ENCODE peak calls at places on chromosomes 11 and 22, in five cellular contexts. Z is GM23248, F is astrocyte, T is MM.1S, J is GM23338. U is an unnamed sample.

GRCh38 chr11:57399928-57400578 is 9.6 kb upstream of the PRG2 start:
- DNase-seq in F (no peak), Z (no peak), J (no peak), T (no peak), U (no peak)

GRCh38 chr11:69356703-69357457 is 62.9 kb downstream of the MYEOV start:
- DNase-seq in T (no peak), Z (no peak), J (no peak), F (no peak), U (no peak)

GRCh38 chr11:396511-396947 is 2.5 kb downstream of the PKP3 start:
- DNase-seq in T (no peak), Z (peak; percentile 66), F (no peak), J (peak; percentile 52), U (peak; percentile 40)

GRCh38 chr11:48263416-48263911 is at the start of gene OR4X1:
- DNase-seq in J (no peak), Z (no peak), T (no peak), F (no peak), U (no peak)

GRCh38 chr11:71062199-71062598 is 190.2 kb downstream of the SHANK2 start:
- DNase-seq in J (peak; percentile 50), T (no peak), Z (no peak), F (no peak), U (no peak)

GRCh38 chr22:27986459-27986858 is 67.4 kb upstream of the PITPNB start:
- DNase-seq in Z (no peak), F (no peak), J (no peak), T (no peak), U (no peak)

GRCh38 chr11:76623171-76623883 is 47.2 kb downstream of the LRRC32 start:
- DNase-seq in Z (peak; percentile 86), F (peak; percentile 75), J (no peak), T (no peak), U (peak; percentile 29)

GRCh38 chr11:5522308-5522707 is 5.8 kb upstream of the UBQLNL start:
- DNase-seq in F (no peak), J (no peak), T (no peak), Z (no peak), U (no peak)

GRCh38 chr11:69841170-69841858 is 22.1 kb upstream of the FGF3 start:
- DNase-seq in J (no peak), Z (no peak), F (no peak), T (no peak), U (no peak)

GRCh38 chr22:44545773-44546172 is 47.7 kb upstream of the RTL6 start:
- DNase-seq in T (no peak), F (no peak), Z (no peak), J (no peak), U (no peak)

GRCh38 chr11:47348859-47349258 is 3.6 kb downstream of the MYBPC3 start:
- DNase-seq in T (peak; percentile 11), J (peak; percentile 42), Z (peak; percentile 31), F (no peak), U (no peak)

GRCh38 chr11:126914941-126915340 is 85.6 kb downstream of the KIRREL3 start:
- DNase-seq in J (no peak), Z (peak; percentile 60), T (no peak), F (peak; percentile 80), U (no peak)

GRCh38 chr22:19691721-19692341 is 22.5 kb upstream of the SEPTIN5 start:
- DNase-seq in F (peak; percentile 67), Z (peak; percentile 71), T (no peak), J (peak; percentile 73), U (peak; percentile 35)

DNA sequence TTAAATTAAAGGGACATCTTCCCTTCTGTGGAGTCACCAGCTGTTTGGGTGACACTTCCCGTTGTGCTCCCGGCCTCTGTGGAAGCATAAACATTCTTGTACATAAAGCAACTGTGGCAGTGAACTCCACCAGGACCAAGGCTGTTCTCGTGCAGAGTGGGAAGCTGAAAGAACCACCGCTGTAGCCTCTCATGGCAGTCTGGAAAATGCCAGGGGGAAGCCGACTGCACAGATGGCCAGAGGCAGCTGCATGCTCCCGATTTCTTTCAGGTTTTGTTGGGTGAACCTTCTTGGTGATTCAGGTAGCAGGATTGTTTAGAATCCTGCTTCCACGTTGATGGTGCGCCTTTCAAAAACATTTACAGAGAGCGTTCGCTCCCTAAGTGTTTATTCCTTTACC is 10.4 kb downstream of the UBASH3B start:
- DNase-seq in T (no peak), F (no peak), Z (no peak), J (no peak), U (no peak)
- H2AFZ ChIP-seq in T (peak overlapping the region; percentile 75), F (no peak overlapping the region), Z (no peak overlapping the region), J (no peak overlapping the region), U (no peak overlapping the region)

GRCh38 chr11:108561535-108561991 is 32.0 kb downstream of the EXPH5 start:
- DNase-seq in T (no peak), F (peak; percentile 77), J (no peak), Z (peak; percentile 42), U (no peak)
- H3K4me3 ChIP-seq in T (no peak overlapping the region), F (no peak overlapping the region), J (no peak overlapping the region), Z (peak overlapping the region; percentile 21), U (no peak overlapping the region)

GRCh38 chr22:50564289-50564688 is 1.6 kb upstream of the SYCE3 start:
- DNase-seq in F (no peak), Z (no peak), T (no peak), J (no peak), U (no peak)
- H3K27ac ChIP-seq in F (no peak overlapping the region), Z (no peak overlapping the region), T (no peak overlapping the region), J (no peak overlapping the region), U (no peak overlapping the region)

GRCh38 chr11:64094463-64095223 is 58.9 kb downstream of the FLRT1 start:
- DNase-seq in J (no peak), Z (peak; percentile 47), F (peak; percentile 77), T (no peak), U (peak; percentile 25)
- H2AFZ ChIP-seq in J (no peak overlapping the region), Z (no peak overlapping the region), F (no peak overlapping the region), T (no peak overlapping the region), U (peak overlapping the region; percentile 20)

GRCh38 chr11:72078477-72078876 is 1.9 kb downstream of the NUMA1 start:
- DNase-seq in T (no peak), Z (peak; percentile 59), J (no peak), F (peak; percentile 50), U (no peak)
- H3K4me3 ChIP-seq in T (peak overlapping the region; percentile 91), Z (peak overlapping the region; percentile 89), J (peak overlapping the region; percentile 80), F (peak overlapping the region; percentile 93), U (peak overlapping the region; percentile 82)

DNA sequence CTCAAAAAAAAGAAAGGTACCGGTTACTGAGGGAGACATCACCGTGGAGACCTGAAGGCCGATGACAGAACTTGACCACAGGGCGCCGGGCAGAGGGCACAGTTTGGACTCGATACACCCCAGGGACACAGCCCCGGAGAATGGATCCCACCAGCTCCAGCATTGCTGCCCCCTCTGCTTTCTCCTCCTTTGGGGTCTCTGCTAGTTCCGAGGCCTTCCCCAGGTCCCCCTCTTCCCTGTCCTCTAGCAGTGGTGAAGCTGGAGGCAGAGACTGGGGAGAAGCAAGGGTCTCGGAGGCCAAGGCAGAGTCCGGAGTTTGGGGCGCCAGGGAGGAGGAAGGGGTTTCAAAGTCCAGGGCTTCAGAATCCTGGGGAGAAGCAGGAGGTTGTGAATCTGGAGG is 4.8 kb upstream of the EEF1G start:
- DNase-seq in F (no peak), Z (no peak), T (no peak), J (no peak), U (no peak)
- H3K27ac ChIP-seq in F (no peak overlapping the region), Z (no peak overlapping the region), T (no peak overlapping the region), J (no peak overlapping the region), U (peak overlapping the region; percentile 99)

GRCh38 chr11:1782026-1782696 is 18.4 kb upstream of the CTSD start:
- DNase-seq in Z (no peak), F (no peak), J (no peak), T (no peak), U (no peak)
- H2AFZ ChIP-seq in Z (no peak overlapping the region), F (no peak overlapping the region), J (no peak overlapping the region), T (no peak overlapping the region), U (no peak overlapping the region)

GRCh38 chr22:29689201-29689871 is 30.5 kb upstream of the CABP7 start:
- DNase-seq in T (no peak), F (no peak), Z (no peak), J (peak; percentile 44), U (no peak)

GRCh38 chr22:29689872-29690213 is 30.0 kb upstream of the CABP7 start:
- DNase-seq in T (peak; percentile 22), Z (peak; percentile 75), J (peak; percentile 90), F (peak; percentile 30), U (peak; percentile 43)

GRCh38 chr22:29692327-29692640 is 27.5 kb upstream of the CABP7 start:
- DNase-seq in T (no peak), J (no peak), F (no peak), Z (no peak), U (no peak)

GRCh38 chr22:29691636-29692326 is 28.0 kb upstream of the CABP7 start:
- DNase-seq in T (no peak), J (peak; percentile 71), Z (no peak), F (no peak), U (no peak)

DNA sequence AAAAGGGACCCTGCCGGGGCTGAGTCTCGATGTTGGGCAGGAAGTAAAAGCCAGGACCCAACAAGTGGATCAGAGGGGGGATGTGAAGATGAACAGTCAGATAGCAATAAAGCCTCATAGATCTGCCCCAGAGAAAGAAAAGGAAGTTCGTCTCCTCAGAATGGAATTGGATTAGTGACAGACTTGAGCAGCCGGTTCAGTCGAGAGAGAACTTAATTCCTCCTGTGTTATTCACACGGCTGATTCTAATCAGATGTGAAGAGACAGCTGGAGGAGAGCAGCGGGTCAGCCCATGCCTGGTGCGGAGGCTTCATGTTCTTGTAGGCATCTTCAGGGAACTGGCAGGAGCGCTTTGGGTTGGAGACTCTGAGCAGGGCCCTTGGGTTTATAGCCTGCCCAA is 29.3 kb upstream of the CABP7 start:
- DNase-seq in J (no peak), Z (no peak), F (peak; percentile 22), T (no peak), U (no peak)
- H3K4me3 ChIP-seq in J (no peak overlapping the region), Z (no peak overlapping the region), F (no peak overlapping the region), T (no peak overlapping the region), U (no peak overlapping the region)

U was measured in endothelial cell of umbilical vein.